ENCODE peak calls at places on chromosomes 2 and 18, in seven cellular contexts. M is cardiac muscle cell, T is T1000, U is skeletal muscle cell, B is nephron progenitor cell, X is hepatocyte, N is lower leg skin. G is an unnamed sample.
A peak's percentile ranks its signal among the peaks of the same experiment; 100 is the strongest.

GRCh38 chr2:105397025-105397722 is 1.7 kb downstream of the FHL2 start:
- DNase-seq in B (no peak), X (no peak), T (no peak), N (peak; percentile 69), U (no peak), M (peak; percentile 60), G (no peak)

GRCh38 chr18:27235218-27235870 is 50.2 kb upstream of the CHST9 start:
- DNase-seq in N (no peak), B (no peak), T (no peak), U (no peak), X (no peak), M (no peak), G (no peak)

GRCh38 chr2:219496781-219497494 is 1.8 kb upstream of the GMPPA start:
- DNase-seq in M (peak; percentile 21), U (no peak), T (no peak), N (peak; percentile 89), X (no peak), B (no peak), G (no peak)

GRCh38 chr18:3457261-3457724 is 7.3 kb downstream of the TGIF1 start:
- DNase-seq in U (no peak), X (no peak), N (no peak), T (no peak), B (no peak), M (no peak), G (no peak)

GRCh38 chr2:171436307-171436706 is 2.3 kb downstream of the DCAF17 start:
- DNase-seq in X (no peak), T (no peak), M (peak; percentile 70), N (no peak), U (peak; percentile 51), B (no peak), G (peak; percentile 15)

GRCh38 chr2:124973396-124973795 is 948.3 kb downstream of the CNTNAP5 start:
- DNase-seq in U (no peak), N (no peak), X (peak; percentile 23), B (no peak), M (no peak), T (no peak), G (peak; percentile 37)

GRCh38 chr2:181813963-181814565 is 77.5 kb upstream of the ITPRID2 start:
- DNase-seq in N (no peak), X (peak; percentile 62), T (no peak), B (no peak), M (peak; percentile 70), U (peak; percentile 53), G (no peak)

GRCh38 chr2:138516030-138516704 is 14.6 kb downstream of the SPOPL start:
- DNase-seq in M (peak; percentile 21), B (no peak), X (peak; percentile 22), T (no peak), N (no peak), U (no peak), G (peak; percentile 20)

GRCh38 chr18:11246883-11247282 is 97.5 kb upstream of the PIEZO2 start:
- DNase-seq in U (peak; percentile 18), T (no peak), N (no peak), B (no peak), M (no peak), X (no peak), G (no peak)

GRCh38 chr18:71242981-71243380 is 954.1 kb downstream of the SOCS6 start:
- DNase-seq in M (no peak), B (no peak), X (no peak), U (no peak), T (no peak), N (no peak), G (no peak)

GRCh38 chr2:68391099-68391498 is 26.0 kb downstream of the PLEK start:
- DNase-seq in B (no peak), M (no peak), X (no peak), U (no peak), N (no peak), T (no peak), G (no peak)

GRCh38 chr2:29293830-29294438 is 178.7 kb downstream of the CLIP4 start:
- DNase-seq in B (peak; percentile 85), M (peak; percentile 47), U (no peak), T (peak; percentile 9), X (peak; percentile 75), N (no peak), G (peak; percentile 15)

GRCh38 chr18:78624646-78625279 is 354.9 kb upstream of the SALL3 start:
- DNase-seq in M (no peak), X (no peak), B (peak; percentile 39), N (peak; percentile 76), T (no peak), U (no peak), G (no peak)

GRCh38 chr2:218271865-218272530 is 1.7 kb downstream of the PNKD start:
- DNase-seq in T (no peak), N (no peak), B (no peak), X (no peak), M (no peak), U (no peak), G (no peak)

GRCh38 chr2:158589303-158589702 is 132.6 kb downstream of the PKP4 start:
- DNase-seq in N (no peak), U (no peak), B (no peak), M (no peak), X (no peak), T (no peak), G (no peak)

GRCh38 chr2:127176371-127177311 is 43.5 kb downstream of the CYP27C1 start:
- DNase-seq in B (peak; percentile 15), M (peak; percentile 32), X (peak; percentile 75), N (peak; percentile 91), U (no peak), T (peak; percentile 56), G (no peak)

GRCh38 chr2:112157472-112157871 is 19.3 kb downstream of the FBLN7 start:
- DNase-seq in M (peak; percentile 20), N (peak; percentile 48), X (no peak), T (no peak), U (no peak), B (no peak), G (no peak)

GRCh38 chr18:25422230-25422629 is 70.3 kb upstream of the ZNF521 start:
- DNase-seq in B (no peak), N (no peak), U (peak; percentile 8), M (no peak), T (no peak), X (peak; percentile 12), G (no peak)

GRCh38 chr2:36492216-36492945 is 105.6 kb downstream of the FEZ2 start:
- DNase-seq in M (peak; percentile 31), U (no peak), T (no peak), N (no peak), B (no peak), X (no peak), G (no peak)

GRCh38 chr2:219638948-219639341 is 11.5 kb downstream of the SLC4A3 start:
- DNase-seq in M (no peak), U (no peak), N (no peak), X (no peak), B (no peak), T (no peak), G (no peak)

GRCh38 chr2:186644791-186645190 is 49.1 kb upstream of the FAM171B start:
- DNase-seq in U (no peak), B (no peak), M (no peak), T (no peak), X (no peak), N (no peak), G (no peak)

GRCh38 chr2:134668821-134669220 is 50.0 kb downstream of the TMEM163 start:
- DNase-seq in U (no peak), B (no peak), T (peak; percentile 25), X (no peak), M (no peak), N (peak; percentile 76), G (peak; percentile 42)

GRCh38 chr2:208174144-208174543 is 10.8 kb upstream of the CRYGA start:
- DNase-seq in M (no peak), B (no peak), N (no peak), X (no peak), T (no peak), U (no peak), G (no peak)

GRCh38 chr2:113937501-113937900 is 47.6 kb downstream of the ACTR3 start:
- DNase-seq in U (no peak), B (no peak), X (no peak), N (no peak), T (no peak), M (no peak), G (no peak)

GRCh38 chr2:239328306-239329191 is 72.3 kb downstream of the HDAC4 start:
- DNase-seq in X (peak; percentile 76), T (no peak), U (peak; percentile 80), M (peak; percentile 97), N (peak; percentile 92), B (peak; percentile 61), G (peak; percentile 95)

GRCh38 chr2:200477667-200478121 is 32.2 kb downstream of the KCTD18 start:
- DNase-seq in U (no peak), N (no peak), M (peak; percentile 64), T (no peak), B (no peak), X (no peak), G (no peak)